ENCODE peak calls at places on chromosome 3, in four cellular contexts. P, Z, T and I are unnamed samples.

GRCh38 chr3:127953636-127954035 is 38.6 kb downstream of the KBTBD12 start:
- DNase-seq in Z (no peak), T (no peak), P (peak; percentile 12), I (no peak)

GRCh38 chr3:158771018-158771350 is 30.9 kb upstream of the MFSD1 start:
- DNase-seq in Z (no peak), T (no peak), P (no peak), I (no peak)

GRCh38 chr3:149388001-149388435 is 10.6 kb upstream of the TM4SF1 start:
- DNase-seq in Z (no peak), P (peak; percentile 87), T (no peak), I (no peak)

GRCh38 chr3:179116816-179117215 is 31.3 kb upstream of the PIK3CA start:
- DNase-seq in Z (no peak), P (no peak), T (no peak), I (no peak)

GRCh38 chr3:121696190-121696589 is 35.5 kb upstream of the HCLS1 start:
- DNase-seq in Z (no peak), P (peak; percentile 12), T (no peak), I (no peak)

GRCh38 chr3:122520861-122521260 is 6.1 kb upstream of the KPNA1 start:
- DNase-seq in Z (no peak), P (no peak), T (no peak), I (no peak)

GRCh38 chr3:39870706-39871105 is 61.3 kb downstream of the MYRIP start:
- DNase-seq in T (no peak), P (no peak), Z (no peak), I (no peak)

GRCh38 chr3:32296251-32297204 is 58.0 kb downstream of the CMTM8 start:
- DNase-seq in T (peak; percentile 40), P (peak; percentile 78), Z (peak; percentile 19), I (peak; percentile 66)

GRCh38 chr3:34782876-34783275 is 856.4 kb upstream of the ARPP21 start:
- DNase-seq in P (no peak), Z (no peak), T (no peak), I (no peak)

DNA sequence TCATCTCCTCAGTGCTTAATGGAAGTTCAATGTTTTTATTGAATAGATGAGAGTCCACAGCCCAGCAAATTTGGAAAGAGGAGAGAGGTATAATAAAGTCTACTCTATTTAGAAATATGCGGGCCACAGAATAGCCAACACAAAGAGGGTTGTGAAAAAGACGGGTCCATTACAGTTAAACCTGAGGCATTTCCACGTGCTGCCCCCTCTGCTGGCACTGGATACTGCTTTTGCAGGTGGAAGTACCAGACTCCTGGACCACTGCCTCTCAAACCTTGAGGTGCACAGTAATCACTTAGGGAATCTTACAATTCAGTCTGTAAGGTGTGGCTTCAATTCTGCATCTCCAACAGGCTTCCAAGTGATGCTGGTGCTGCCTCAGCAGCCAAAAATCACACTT is 3.0 kb upstream of the TFDP2 start:
- DNase-seq in Z (no peak), T (no peak), P (no peak), I (peak; percentile 36)
- TF ChIP-seq CTCF in Z (no peak), T (no peak), P (peak; percentile 9), I (peak; percentile 41)

GRCh38 chr3:2837893-2838292 is 272.3 kb downstream of the IL5RA start:
- DNase-seq in P (no peak), T (no peak), Z (no peak), I (no peak)
- TF ChIP-seq CTCF in P (no peak), T (no peak), Z (no peak), I (no peak)

DNA sequence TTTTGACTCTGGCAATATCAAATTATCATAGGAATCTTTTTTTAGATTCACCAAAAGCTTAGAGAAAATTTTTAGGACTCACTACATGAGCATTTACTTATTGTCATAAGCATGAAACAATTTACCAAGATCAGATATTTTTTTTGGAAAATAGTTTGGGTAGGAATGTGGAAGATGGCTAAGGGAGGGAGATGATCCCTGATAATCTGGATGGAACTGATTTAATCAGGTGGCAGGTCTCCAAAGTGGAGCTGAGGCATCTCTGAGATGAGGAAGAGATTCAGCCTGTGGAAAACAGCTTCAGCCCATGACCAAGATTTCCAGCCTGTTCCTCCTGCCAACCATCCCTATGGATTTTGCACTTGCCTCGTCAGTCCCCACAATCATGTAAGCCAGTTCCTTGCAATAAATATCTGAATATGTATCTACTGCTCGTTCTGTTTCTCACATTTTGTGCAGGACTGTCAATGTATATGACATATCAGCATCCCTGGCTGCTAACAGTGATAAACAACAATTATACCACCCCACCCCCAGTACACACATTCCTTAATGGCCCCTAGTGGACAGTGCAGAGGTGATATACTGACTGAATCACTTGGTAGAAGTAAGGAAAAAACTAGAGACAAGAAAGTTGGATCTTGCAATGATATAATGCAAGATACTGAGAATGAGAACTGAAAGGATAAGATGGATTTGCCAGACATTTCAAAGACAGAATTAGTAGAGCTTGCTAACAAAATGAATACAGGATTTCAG is 183.8 kb downstream of the NEK10 start:
- DNase-seq in T (no peak), P (no peak), Z (no peak), I (no peak)
- TF ChIP-seq CTCF in T (no peak), P (no peak), Z (no peak), I (no peak)

GRCh38 chr3:46988616-46989015 is 9.2 kb downstream of the NBEAL2 start:
- DNase-seq in Z (no peak), T (no peak), P (no peak), I (no peak)
- TF ChIP-seq CTCF in Z (no peak), T (no peak), P (no peak), I (no peak)

DNA sequence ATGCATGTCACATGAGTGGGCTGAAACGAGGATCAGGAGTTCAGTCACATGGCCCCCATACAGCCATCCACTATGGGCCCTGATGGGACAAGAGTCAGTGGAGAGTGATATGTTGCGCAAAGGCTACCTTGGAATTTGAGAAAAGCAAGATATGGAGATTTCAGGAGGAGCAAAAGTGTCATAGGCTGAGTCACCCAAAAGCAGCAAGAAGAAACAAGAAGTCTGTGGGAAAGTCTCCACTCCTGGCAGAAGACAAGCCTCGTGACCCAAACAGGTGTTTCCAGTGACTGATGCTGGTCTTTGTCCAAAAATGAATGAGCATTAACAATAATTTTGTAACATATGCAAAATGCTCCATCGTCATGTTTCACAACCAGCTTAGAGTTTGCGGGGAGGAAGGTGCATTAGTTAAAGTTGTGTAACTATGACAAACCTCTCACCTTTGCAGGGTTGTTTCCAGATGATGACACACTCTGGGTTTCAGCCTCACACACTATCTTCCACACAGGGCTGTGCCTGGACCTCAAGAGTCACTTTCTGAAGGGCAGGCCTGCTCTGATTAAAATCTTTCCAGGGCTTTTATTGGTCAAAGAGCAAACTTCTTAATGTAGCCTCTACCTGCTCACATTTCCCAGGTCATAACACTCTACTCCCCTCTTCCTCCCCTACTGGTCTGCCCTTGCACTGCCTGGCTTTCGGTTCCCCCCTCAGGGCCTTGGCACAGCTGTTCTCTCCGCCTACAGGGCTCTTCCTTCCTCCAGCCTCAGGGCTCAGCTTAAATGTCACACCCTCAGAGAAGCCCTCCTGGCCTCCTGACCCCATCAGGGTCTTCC is 3.9 kb upstream of the DNASE1L3 start:
- DNase-seq in P (no peak), T (no peak), Z (no peak), I (no peak)
- TF ChIP-seq CTCF in P (no peak), T (no peak), Z (no peak), I (no peak)